ENCODE peak calls at places on chromosomes 4 and X, in seven cellular contexts. X, M, N, F, Y, W and O are unnamed samples.

GRCh38 chr4:94491322-94491721 is 39.6 kb downstream of the PDLIM5 start:
- DNase-seq in M (no peak), W (peak; percentile 39), Y (no peak), X (no peak), F (no peak), N (peak; percentile 29), O (no peak)

GRCh38 chr4:187167126-187167525 is 443.5 kb upstream of the FAT1 start:
- DNase-seq in W (no peak), N (no peak), X (no peak), Y (no peak), F (no peak), M (no peak), O (no peak)

GRCh38 chr4:822361-823092 is 3.4 kb downstream of the CPLX1 start:
- DNase-seq in M (no peak), W (no peak), F (no peak), Y (no peak), N (no peak), X (no peak), O (no peak)

GRCh38 chr4:42653606-42654560 is 3.0 kb downstream of the ATP8A1 start:
- DNase-seq in M (no peak), N (no peak), F (no peak), W (no peak), Y (no peak), X (no peak), O (no peak)

GRCh38 chr4:84726356-84726755 is 143.4 kb downstream of the CDS1 start:
- DNase-seq in Y (no peak), M (no peak), X (no peak), W (peak; percentile 34), N (no peak), F (no peak), O (no peak)

GRCh38 chrX:30627818-30628652 is 25.2 kb upstream of the GK start:
- DNase-seq in N (no peak), F (no peak), Y (no peak), X (no peak), M (no peak), W (no peak), O (no peak)

GRCh38 chr4:89023140-89023539 is 33.8 kb downstream of the FAM13A start:
- DNase-seq in Y (no peak), W (no peak), N (no peak), X (no peak), M (peak; percentile 47), F (no peak), O (no peak)

GRCh38 chrX:87475793-87476192 is 41.8 kb upstream of the KLHL4 start:
- DNase-seq in X (no peak), F (no peak), Y (no peak), W (no peak), M (no peak), N (no peak), O (no peak)

GRCh38 chrX:86039625-86040568 is 7.5 kb downstream of the CHM start:
- DNase-seq in N (no peak), X (no peak), F (no peak), W (no peak), M (no peak), Y (no peak), O (no peak)

GRCh38 chrX:54357414-54358377 is at the start of gene WNK3:
- DNase-seq in M (peak; percentile 91), Y (peak; percentile 32), X (peak; percentile 46), F (peak; percentile 71), W (peak; percentile 27), N (peak; percentile 36), O (no peak)

GRCh38 chr4:64157397-64157796 is 251.9 kb downstream of the TECRL start:
- DNase-seq in Y (no peak), M (no peak), F (no peak), W (no peak), X (no peak), N (no peak), O (no peak)

GRCh38 chrX:147859666-147860065 is 52.1 kb upstream of the FMR1 start:
- DNase-seq in Y (no peak), F (no peak), M (no peak), N (no peak), X (no peak), W (no peak), O (no peak)

GRCh38 chr4:79298484-79298883 is 27.4 kb downstream of the NAA11 start:
- DNase-seq in W (no peak), F (no peak), N (no peak), M (no peak), X (no peak), Y (no peak), O (no peak)